ENCODE peak calls at places on chromosomes 6 and 20, in seven cellular contexts. A, N, M, O, S, V and K are unnamed samples.

GRCh38 chr20:61244213-61244612 is 7.8 kb upstream of the CDH4 start:
- DNase-seq in A (no peak), N (no peak), M (no peak), O (no peak), S (no peak), V (no peak), K (no peak)

GRCh38 chr6:169452117-169452868 is 198.6 kb upstream of the THBS2 start:
- DNase-seq in A (no peak), N (peak), M (peak), O (no peak), S (peak), V (peak), K (no peak)

GRCh38 chr6:124298682-124299081 is 495.0 kb downstream of the NKAIN2 start:
- DNase-seq in A (no peak), N (no peak), M (no peak), O (no peak), S (no peak), V (no peak), K (no peak)

GRCh38 chr6:118632359-118632758 is 19.0 kb downstream of the CEP85L start:
- DNase-seq in A (no peak), N (no peak), M (no peak), O (no peak), S (no peak), V (no peak), K (no peak)

GRCh38 chr20:17542993-17543412 is 11.8 kb upstream of the BFSP1 start:
- DNase-seq in A (no peak), N (no peak), M (no peak), O (no peak), S (no peak), V (no peak), K (no peak)

GRCh38 chr6:109024784-109025183 is 69.9 kb downstream of the SESN1 start:
- DNase-seq in A (no peak), N (no peak), M (no peak), O (no peak), S (no peak), V (no peak), K (no peak)

GRCh38 chr6:143778926-143779325 is 64.2 kb upstream of the LTV1 start:
- DNase-seq in A (no peak), N (no peak), M (no peak), O (no peak), S (no peak), V (no peak), K (no peak)

GRCh38 chr6:83511901-83512681 is at the start of gene PRSS35:
- DNase-seq in A (peak), N (no peak), M (peak), O (no peak), S (peak), V (peak), K (peak)

GRCh38 chr20:62239278-62239879 is 1.1 kb downstream of the OSBPL2 start:
- DNase-seq in A (no peak), N (no peak), M (no peak), O (no peak), S (no peak), V (no peak), K (no peak)

GRCh38 chr6:119195848-119196247 is 117.4 kb upstream of the FAM184A start:
- DNase-seq in A (no peak), N (no peak), M (no peak), O (no peak), S (no peak), V (peak), K (no peak)

GRCh38 chr6:97925504-97925903 is 642.5 kb upstream of the MMS22L start:
- DNase-seq in A (no peak), N (no peak), M (no peak), O (no peak), S (no peak), V (no peak), K (no peak)

GRCh38 chr6:150142657-150143501 is at the start of gene PPP1R14C:
- DNase-seq in A (no peak), N (no peak), M (no peak), O (no peak), S (peak), V (no peak), K (no peak)

GRCh38 chr20:39111359-39112195 is 149.4 kb downstream of the DHX35 start:
- DNase-seq in A (no peak), N (no peak), M (no peak), O (no peak), S (no peak), V (no peak), K (no peak)

GRCh38 chr20:63896136-63896890 is 1.4 kb downstream of the DNAJC5 start:
- DNase-seq in A (no peak), N (no peak), M (no peak), O (peak), S (peak), V (peak), K (peak)

GRCh38 chr20:34984756-34985261 is 29.1 kb downstream of the MYH7B start:
- DNase-seq in A (no peak), N (no peak), M (no peak), O (no peak), S (peak), V (no peak), K (peak)

GRCh38 chr6:152478377-152479010 is 158.7 kb downstream of the SYNE1 start:
- DNase-seq in A (no peak), N (no peak), M (no peak), O (no peak), S (no peak), V (no peak), K (no peak)

GRCh38 chr20:39360029-39360620 is 398.0 kb downstream of the DHX35 start:
- DNase-seq in A (no peak), N (no peak), M (no peak), O (no peak), S (no peak), V (no peak), K (no peak)

GRCh38 chr6:63352587-63353281 is 33.0 kb upstream of the LGSN start:
- DNase-seq in A (peak), N (no peak), M (peak), O (peak), S (no peak), V (peak), K (no peak)

GRCh38 chr20:57173986-57174385 is 92.5 kb downstream of the BMP7 start:
- DNase-seq in A (no peak), N (no peak), M (no peak), O (no peak), S (no peak), V (no peak), K (no peak)

GRCh38 chr6:141513830-141514229 is 618.9 kb upstream of the GJE1 start:
- DNase-seq in A (no peak), N (no peak), M (no peak), O (no peak), S (no peak), V (no peak), K (no peak)

GRCh38 chr6:25599516-25600060 is 52.4 kb upstream of the SCGN start:
- DNase-seq in A (no peak), N (no peak), M (no peak), O (no peak), S (no peak), V (no peak), K (no peak)

GRCh38 chr6:80022803-80023202 is 18.4 kb downstream of the TTK start:
- DNase-seq in A (no peak), N (no peak), M (no peak), O (no peak), S (no peak), V (no peak), K (no peak)

GRCh38 chr20:47686545-47686944 is 98.7 kb downstream of the SULF2 start:
- DNase-seq in A (no peak), N (no peak), M (no peak), O (no peak), S (peak), V (peak), K (no peak)

GRCh38 chr6:32092760-32093497 is 16.2 kb downstream of the TNXB start:
- DNase-seq in A (peak), N (peak), M (no peak), O (no peak), S (no peak), V (no peak), K (no peak)

GRCh38 chr6:44504321-44504761 is 116.8 kb downstream of the CDC5L start:
- DNase-seq in A (no peak), N (no peak), M (no peak), O (no peak), S (no peak), V (peak), K (no peak)

GRCh38 chr6:156555117-156555516 is 222.1 kb upstream of the ARID1B start:
- DNase-seq in A (no peak), N (no peak), M (no peak), O (no peak), S (no peak), V (no peak), K (no peak)

GRCh38 chr20:36544134-36545018 is 3.1 kb downstream of the MYL9 start:
- DNase-seq in A (no peak), N (peak), M (no peak), O (no peak), S (peak), V (peak), K (no peak)

GRCh38 chr20:53468583-53468982 is 125.1 kb downstream of the ZNF217 start:
- DNase-seq in A (no peak), N (no peak), M (no peak), O (no peak), S (no peak), V (no peak), K (no peak)

GRCh38 chr6:42013134-42013516 is 37.2 kb upstream of the TAF8 start:
- DNase-seq in A (no peak), N (no peak), M (no peak), O (no peak), S (no peak), V (no peak), K (no peak)

GRCh38 chr20:31837896-31838397 is 7.5 kb downstream of the FOXS1 start:
- DNase-seq in A (peak), N (peak), M (no peak), O (no peak), S (no peak), V (no peak), K (no peak)

GRCh38 chr20:8414611-8415274 is 282.7 kb downstream of the PLCB1 start:
- DNase-seq in A (no peak), N (no peak), M (peak), O (no peak), S (no peak), V (no peak), K (no peak)

DNA sequence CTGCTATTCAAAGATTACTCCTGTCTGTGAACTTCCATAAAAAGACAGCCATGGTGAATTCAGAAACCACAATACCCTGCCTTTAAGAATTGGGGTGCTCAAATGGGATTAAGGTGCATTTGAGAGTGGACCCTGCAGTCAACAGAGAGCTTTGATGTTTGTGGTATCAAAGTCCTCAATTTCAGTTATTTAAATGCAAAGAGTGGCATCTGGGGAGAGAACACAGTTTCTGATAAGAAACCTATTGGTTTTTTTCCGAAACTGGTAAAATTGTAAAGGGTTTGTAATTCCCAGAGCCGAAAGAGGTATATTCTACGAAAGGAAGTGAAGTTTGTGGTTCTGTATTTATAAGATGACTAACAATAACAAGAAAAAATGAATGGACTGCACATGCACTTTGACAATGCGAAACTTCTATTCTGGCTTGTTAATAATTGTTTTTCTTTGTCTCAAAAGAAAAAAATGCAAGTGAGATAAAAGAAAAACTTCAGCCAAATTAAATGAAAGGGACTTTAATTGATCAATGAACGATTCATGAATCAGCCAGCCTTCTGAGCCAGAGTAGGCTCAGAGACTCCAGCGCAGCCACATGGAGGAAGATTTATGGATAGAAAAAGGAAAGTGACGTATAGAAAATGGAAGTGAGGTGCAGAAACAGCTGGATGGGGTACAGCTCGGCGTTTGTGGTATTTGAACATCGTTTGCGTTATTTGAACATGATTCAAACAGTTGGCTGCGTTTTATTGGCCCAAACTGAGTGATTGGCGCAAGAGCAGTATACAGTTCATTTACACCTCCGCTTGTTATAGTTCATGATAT is 70.5 kb upstream of the DUSP22 start:
- DNase-seq in A (no peak), N (no peak), M (no peak), O (no peak), S (no peak), V (no peak), K (no peak)
- TF ChIP-seq POLR2A in A (no peak), N (no peak), M (no peak), O (no peak), S (no peak), V (no peak), K (no peak)

DNA sequence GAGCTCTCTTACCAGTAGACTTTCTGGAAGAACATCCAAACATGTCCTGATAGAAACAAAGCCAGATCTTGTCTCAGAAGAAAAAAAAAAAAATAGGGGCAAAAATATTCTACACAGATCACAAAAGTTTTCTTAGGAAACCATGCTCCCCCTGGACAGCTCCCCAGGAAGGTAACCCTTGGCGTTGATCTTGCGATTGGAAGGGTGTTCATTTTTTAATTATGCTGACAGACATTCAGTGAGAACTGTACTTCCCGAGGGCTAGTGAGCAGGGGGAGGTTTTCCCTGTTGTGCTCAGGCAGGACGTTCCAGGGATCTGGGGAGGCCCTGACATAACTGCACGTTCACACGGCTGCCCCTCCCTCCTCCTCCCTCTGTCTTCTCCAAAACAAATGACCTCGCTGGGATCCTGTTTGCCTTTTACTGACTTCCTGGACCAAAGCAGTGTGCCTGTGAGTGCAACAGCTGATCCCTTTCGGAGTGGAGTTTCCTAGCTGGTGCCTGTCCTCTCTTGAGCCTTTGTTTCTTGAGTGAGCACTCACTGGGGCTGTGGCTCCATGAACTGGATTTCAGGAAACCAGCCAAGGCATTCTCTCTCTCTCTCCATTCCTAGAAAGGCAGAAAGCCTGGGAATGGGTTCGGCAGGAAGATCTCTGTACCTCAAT is 46.7 kb downstream of the MARCKS start:
- DNase-seq in A (no peak), N (peak), M (no peak), O (no peak), S (peak), V (peak), K (no peak)
- TF ChIP-seq CTCF in A (no peak), N (no peak), M (no peak), O (no peak), S (no peak), V (no peak), K (no peak)

GRCh38 chr6:52536424-52536916 is 40.4 kb downstream of the TRAM2 start:
- DNase-seq in A (no peak), N (no peak), M (no peak), O (no peak), S (no peak), V (no peak), K (no peak)
- TF ChIP-seq POLR2A in A (no peak), N (no peak), M (no peak), O (no peak), S (no peak), V (no peak), K (no peak)

DNA sequence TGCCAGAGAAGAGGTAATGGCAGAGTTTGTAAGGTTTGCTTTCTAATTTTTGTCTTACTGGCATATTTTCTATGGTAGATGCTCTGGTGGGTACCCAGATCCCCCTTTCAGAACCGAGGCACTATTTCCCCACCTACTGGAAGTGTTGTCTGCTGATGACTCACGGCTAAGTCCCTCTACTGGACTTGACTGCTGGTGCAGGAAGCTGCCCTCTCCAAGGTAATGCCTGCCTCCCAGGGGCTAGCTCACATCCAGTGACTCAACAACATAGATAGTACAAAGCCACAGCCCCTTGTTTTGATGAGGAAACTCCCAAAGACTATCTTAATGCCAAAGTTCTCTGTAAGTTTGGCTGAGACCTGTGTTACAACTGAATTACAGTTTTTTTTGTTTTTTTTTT is 285.4 kb upstream of the FLRT3 start:
- DNase-seq in A (peak), N (no peak), M (peak), O (no peak), S (no peak), V (no peak), K (no peak)
- TF ChIP-seq CTCF in A (no peak), N (no peak), M (peak), O (no peak), S (no peak), V (peak), K (no peak)

DNA sequence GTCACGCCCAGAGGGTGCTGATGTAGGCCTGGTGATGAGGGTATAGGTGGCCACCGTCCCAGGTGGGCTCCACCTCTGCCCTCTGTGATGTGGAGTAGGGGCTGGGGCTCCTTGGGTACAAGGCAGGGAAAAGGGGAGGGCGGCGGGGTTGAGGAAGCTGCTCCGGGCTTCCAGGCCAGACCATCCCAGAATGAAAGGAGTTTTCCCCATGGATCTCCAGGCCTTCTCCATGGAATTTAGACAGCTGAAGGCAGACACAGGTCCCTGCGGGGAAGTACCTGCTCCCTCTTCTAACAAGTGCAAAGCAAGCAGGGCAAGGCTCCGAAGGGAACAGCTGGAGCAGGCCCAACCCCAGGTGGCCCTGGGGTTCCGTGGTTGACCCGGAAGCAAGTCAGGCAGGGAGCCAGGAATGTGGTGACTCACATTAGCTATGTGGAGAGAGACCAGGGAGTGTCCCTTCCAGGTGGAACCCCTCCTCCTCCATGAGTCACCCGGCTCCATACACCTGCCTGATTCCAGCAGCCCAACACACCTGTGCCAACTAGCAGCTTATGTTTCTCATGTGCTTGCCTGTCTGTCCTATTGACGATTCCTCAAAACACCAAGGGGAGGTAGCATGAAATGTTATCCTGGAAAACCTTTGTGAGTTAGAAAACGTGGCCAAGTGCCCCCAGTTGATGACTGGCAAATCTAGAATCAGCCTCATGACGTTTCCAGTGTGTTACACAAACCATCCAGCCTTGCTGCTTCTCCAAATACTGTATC is 59.7 kb upstream of the SNX9 start:
- DNase-seq in A (peak), N (peak), M (peak), O (peak), S (peak), V (peak), K (peak)
- TF ChIP-seq POLR2A in A (no peak), N (no peak), M (no peak), O (peak), S (no peak), V (no peak), K (no peak)

GRCh38 chr6:29651413-29652197 is 5.3 kb upstream of the MOG start:
- DNase-seq in A (peak), N (no peak), M (peak), O (no peak), S (no peak), V (no peak), K (no peak)
- TF ChIP-seq CTCF in A (peak), N (no peak), M (peak), O (peak), S (peak), V (peak), K (peak)

DNA sequence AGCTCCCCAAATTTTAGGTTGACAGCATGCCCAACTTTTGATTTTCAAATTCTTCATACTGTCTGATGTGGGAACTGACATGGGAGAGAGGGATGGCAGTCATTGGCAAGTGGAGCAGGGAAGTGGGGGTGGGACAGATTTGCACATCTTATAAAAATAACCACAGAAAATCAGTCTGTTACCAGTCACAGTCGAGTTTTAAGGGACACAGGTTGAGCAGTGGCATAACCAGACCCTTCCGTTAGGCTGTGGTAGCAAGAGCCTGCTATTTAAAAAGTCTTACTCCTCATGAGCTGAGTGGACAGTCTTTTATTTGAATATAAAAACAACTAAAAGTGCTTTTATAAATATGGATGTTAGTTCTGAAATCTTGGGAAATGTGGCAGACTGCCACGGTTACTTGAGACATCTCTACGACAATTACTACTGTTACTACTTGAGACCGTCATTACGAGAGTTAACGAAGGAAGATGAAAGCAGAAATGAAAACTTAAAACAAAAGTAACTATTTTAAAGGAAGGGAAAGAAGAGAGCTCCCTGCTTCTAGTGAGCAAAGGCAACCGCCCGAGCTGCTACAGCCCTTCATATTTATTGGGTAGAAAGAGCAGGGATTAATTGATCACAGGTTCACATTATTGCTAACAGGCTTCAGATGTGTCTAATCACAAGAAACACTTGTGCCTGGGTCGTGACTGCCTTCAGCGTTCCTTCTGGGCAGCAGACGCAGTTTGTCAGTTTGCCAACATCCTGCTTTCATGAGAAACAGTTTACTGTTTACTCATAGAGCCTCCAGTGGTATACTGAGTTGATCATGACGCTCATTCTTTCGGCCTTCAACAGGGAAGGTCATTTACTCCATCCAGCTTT is 71.3 kb downstream of the EFHC1 start:
- DNase-seq in A (no peak), N (no peak), M (no peak), O (peak), S (no peak), V (peak), K (no peak)
- TF ChIP-seq POLR2A in A (no peak), N (no peak), M (no peak), O (no peak), S (no peak), V (no peak), K (no peak)

GRCh38 chr6:130365166-130366010 is 429 bp upstream of the TMEM200A start:
- DNase-seq in A (peak), N (peak), M (peak), O (peak), S (peak), V (peak), K (no peak)
- TF ChIP-seq CTCF in A (peak), N (peak), M (peak), O (peak), S (peak), V (peak), K (peak)